ENCODE peak calls at places on chromosome 5, in four cellular contexts. G is transverse colon, A is tibial nerve, I is heart left ventricle. O is an unnamed sample.

GRCh38 chr5:102312586-102312985 is 16.5 kb upstream of the SLCO4C1 start:
- DNase-seq in G (no peak), A (no peak), I (no peak), O (no peak)

GRCh38 chr5:179297486-179298180 is 47.6 kb downstream of the ADAMTS2 start:
- DNase-seq in G (no peak), A (no peak), I (no peak), O (no peak)

GRCh38 chr5:158020555-158021418 is 161.8 kb upstream of the CLINT1 start:
- DNase-seq in G (no peak), A (no peak), I (no peak), O (no peak)

GRCh38 chr5:149439899-149440655 is 61.0 kb upstream of the IL17B start:
- DNase-seq in G (peak; percentile 85), A (no peak), I (no peak), O (peak; percentile 91)

GRCh38 chr5:169050146-169050571 is 250.8 kb downstream of the SLIT3 start:
- DNase-seq in G (no peak), A (no peak), I (no peak), O (peak; percentile 89)

GRCh38 chr5:118459490-118459889 is 528.9 kb downstream of the DTWD2 start:
- DNase-seq in G (no peak), A (no peak), I (no peak), O (no peak)

GRCh38 chr5:32866138-32866537 is 155.0 kb downstream of the NPR3 start:
- DNase-seq in G (no peak), A (no peak), I (no peak), O (peak; percentile 9)

GRCh38 chr5:27568811-27569210 is 530.4 kb upstream of the CDH9 start:
- DNase-seq in G (no peak), A (no peak), I (no peak), O (no peak)

GRCh38 chr5:100841358-100842076 is 61.6 kb downstream of the ST8SIA4 start:
- DNase-seq in G (no peak), A (no peak), I (no peak), O (no peak)

GRCh38 chr5:41790038-41790776 is 80.0 kb downstream of the OXCT1 start:
- DNase-seq in G (no peak), A (no peak), I (no peak), O (no peak)

GRCh38 chr5:38258037-38258318 is 381 bp upstream of the EGFLAM start:
- DNase-seq in G (no peak), A (no peak), I (no peak), O (no peak)

GRCh38 chr5:151581347-151581746 is 9.8 kb downstream of the FAT2 start:
- DNase-seq in G (no peak), A (no peak), I (no peak), O (no peak)

DNA sequence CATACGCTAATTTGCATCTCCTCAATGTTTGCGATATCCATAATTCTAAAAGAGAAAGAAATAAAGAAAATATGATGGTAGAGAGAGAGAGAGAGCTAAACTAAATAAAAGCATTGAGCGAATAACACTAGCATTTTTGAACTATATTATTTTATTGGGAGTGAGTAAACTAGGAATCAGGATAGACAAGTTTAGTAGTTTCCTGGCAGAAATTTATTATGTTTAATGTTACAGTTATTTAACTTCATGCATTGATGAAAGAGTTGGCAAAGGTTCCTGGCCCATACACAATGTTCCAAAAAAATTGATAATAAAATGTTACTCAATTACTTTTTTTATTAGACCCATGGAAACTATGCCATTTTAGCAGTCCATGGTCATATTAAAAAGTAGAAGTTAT is 1708.2 kb upstream of the CDH6 start:
- DNase-seq in G (no peak), A (no peak), I (no peak), O (peak; percentile 23)
- H3K27ac ChIP-seq in G (no peak overlapping the region), A (no peak overlapping the region), I (no peak overlapping the region), O (no peak overlapping the region)

GRCh38 chr5:66596791-66597757 is 881 bp downstream of the MAST4 start:
- DNase-seq in G (peak; percentile 19), A (no peak), I (peak; percentile 63), O (peak; percentile 93)
- TF ChIP-seq POLR2A in G (no peak), A (no peak), I (no peak), O (no peak)

DNA sequence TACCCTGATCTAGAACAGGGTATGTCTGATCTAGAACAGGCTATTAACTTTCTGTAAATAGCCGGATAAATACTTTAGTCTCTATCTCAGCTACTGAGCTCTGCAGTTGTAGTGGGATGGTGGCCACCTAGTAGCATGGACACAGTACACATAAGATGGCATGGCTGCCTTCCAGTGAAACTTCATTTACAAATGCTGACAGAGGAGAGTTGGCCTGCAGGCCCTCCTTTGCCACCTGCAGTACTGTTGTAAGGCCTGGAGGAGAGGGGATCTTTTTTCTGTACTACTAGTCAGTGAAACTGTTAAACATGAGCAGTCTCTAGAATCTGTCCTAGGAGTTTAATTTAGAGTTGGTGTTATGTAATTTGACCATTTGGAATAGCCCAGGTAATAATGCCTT is 86.0 kb downstream of the TRIO start:
- DNase-seq in G (no peak), A (no peak), I (no peak), O (no peak)
- H3K4me3 ChIP-seq in G (no peak overlapping the region), A (no peak overlapping the region), I (no peak overlapping the region), O (no peak overlapping the region)

GRCh38 chr5:52794519-52794918 is 6.8 kb downstream of the ITGA1 start:
- DNase-seq in G (no peak), A (no peak), I (no peak), O (no peak)

GRCh38 chr5:52799983-52800393 is 12.3 kb downstream of the ITGA1 start:
- DNase-seq in G (peak; percentile 96), A (peak; percentile 81), I (peak; percentile 96), O (peak; percentile 93)

GRCh38 chr5:52798952-52799351 is 11.2 kb downstream of the ITGA1 start:
- DNase-seq in G (no peak), A (no peak), I (no peak), O (no peak)

GRCh38 chr5:52799358-52799982 is 11.8 kb downstream of the ITGA1 start:
- DNase-seq in G (peak; percentile 42), A (no peak), I (peak; percentile 57), O (peak; percentile 18)

GRCh38 chr5:52796507-52797103 is 8.9 kb downstream of the ITGA1 start:
- DNase-seq in G (no peak), A (no peak), I (no peak), O (no peak)
- H3K27ac ChIP-seq in G (peak overlapping the region; percentile 98), A (peak overlapping the region; percentile 98), I (peak overlapping the region; percentile 21), O (no peak overlapping the region)

DNA sequence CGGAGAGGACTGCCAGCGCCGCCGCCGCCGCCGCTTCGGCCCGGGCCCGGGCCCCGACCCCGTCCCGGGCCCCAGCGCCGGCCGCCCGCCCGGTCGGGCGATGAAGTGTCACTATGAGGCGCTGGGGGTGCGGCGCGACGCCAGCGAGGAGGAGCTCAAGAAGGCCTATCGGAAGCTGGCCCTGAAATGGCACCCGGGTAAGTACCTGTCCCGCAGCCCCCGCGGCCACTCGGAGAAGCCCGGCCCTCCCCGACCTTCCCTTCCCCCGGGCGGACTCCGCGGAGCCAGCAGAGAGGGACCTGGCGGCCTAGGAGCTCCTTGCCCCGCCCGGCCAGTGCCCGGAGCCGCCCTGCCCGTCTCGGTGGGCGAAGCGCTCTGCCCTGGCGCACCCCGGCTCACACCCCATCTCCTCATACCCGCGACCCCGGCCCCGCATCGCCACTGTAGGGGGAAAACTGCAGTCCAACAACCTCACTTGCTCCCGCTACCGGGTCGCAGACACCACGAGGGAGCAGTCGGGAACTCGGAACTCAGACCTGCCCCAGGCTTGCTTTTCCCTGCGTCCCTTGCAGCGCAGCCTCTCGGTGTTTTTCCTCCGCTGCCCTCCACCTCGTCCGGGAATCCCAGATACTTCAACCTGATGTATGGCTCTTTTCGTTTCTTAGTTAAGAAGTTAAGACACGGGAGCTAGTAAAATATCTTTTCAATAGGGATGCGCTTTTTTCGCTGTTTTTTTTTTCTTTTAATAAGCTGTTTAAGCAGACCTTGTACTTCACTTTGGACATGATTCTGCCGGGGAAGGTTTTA is 564 bp downstream of the DNAJC21 start:
- DNase-seq in G (peak; percentile 92), A (peak; percentile 73), I (peak; percentile 88), O (peak; percentile 83)
- TF ChIP-seq POLR2A in G (peak; percentile 85), A (peak; percentile 39), I (no peak), O (peak; percentile 71)

GRCh38 chr5:139670369-139671095 is 22.4 kb downstream of the CXXC5 start:
- DNase-seq in G (peak; percentile 76), A (no peak), I (no peak), O (no peak)

GRCh38 chr5:139667730-139668063 is 19.5 kb downstream of the CXXC5 start:
- DNase-seq in G (no peak), A (no peak), I (no peak), O (no peak)

GRCh38 chr5:139668064-139668880 is 20.1 kb downstream of the CXXC5 start:
- DNase-seq in G (no peak), A (no peak), I (peak; percentile 57), O (no peak)

GRCh38 chr5:139669681-139670368 is 21.7 kb downstream of the CXXC5 start:
- DNase-seq in G (peak; percentile 63), A (no peak), I (peak; percentile 68), O (no peak)

GRCh38 chr5:139668924-139669680 is 21.0 kb downstream of the CXXC5 start:
- DNase-seq in G (no peak), A (no peak), I (no peak), O (no peak)
- H3K4me3 ChIP-seq in G (no peak overlapping the region), A (no peak overlapping the region), I (peak overlapping the region; percentile 63), O (no peak overlapping the region)

GRCh38 chr5:80181618-80182211 is 74.1 kb downstream of the SERINC5 start:
- DNase-seq in G (peak; percentile 85), A (no peak), I (no peak), O (peak; percentile 94)
- H3K27ac ChIP-seq in G (peak overlapping the region; percentile 79), A (peak overlapping the region; percentile 46), I (no peak overlapping the region), O (peak overlapping the region; percentile 75)

GRCh38 chr5:134905246-134905996 is 490 bp downstream of the PCBD2 start:
- DNase-seq in G (peak; percentile 63), A (peak; percentile 30), I (no peak), O (peak; percentile 43)
- TF ChIP-seq POLR2A in G (peak; percentile 7), A (no peak), I (no peak), O (no peak)

DNA sequence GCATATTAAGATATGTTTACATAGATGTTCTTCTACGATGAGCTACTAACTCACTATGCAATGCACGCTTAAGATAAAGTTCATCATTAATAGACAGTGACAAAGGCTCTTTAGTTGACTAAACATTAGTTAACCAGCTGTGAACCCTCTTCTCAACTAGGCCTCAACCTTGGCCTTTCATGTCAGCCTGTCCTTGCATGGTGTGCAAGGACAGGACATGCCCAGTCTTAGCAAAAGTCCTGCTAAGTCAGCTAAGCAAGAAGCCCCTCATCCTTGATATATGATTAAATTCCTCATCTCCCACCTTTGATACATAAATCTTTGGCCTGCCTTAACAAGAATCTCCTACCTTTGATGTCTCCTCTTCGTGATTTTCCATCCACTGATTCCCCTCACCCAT is 50.9 kb downstream of the PLPP1 start:
- DNase-seq in G (no peak), A (no peak), I (no peak), O (no peak)
- H3K4me3 ChIP-seq in G (no peak overlapping the region), A (no peak overlapping the region), I (no peak overlapping the region), O (no peak overlapping the region)

O was measured in prostate gland.